ENCODE peak calls at places on chromosome 21, in five cellular contexts. M is H1, C is HepG2, R is HL-60, W is SK-N-SH. B is an unnamed sample.

GRCh38 chr21:34669149-34669879 is 520 bp downstream of the CLIC6 start:
- DNase-seq in M (peak), C (no peak), R (no peak), W (peak), B (no peak)

GRCh38 chr21:35382696-35383095 is 333.6 kb upstream of the RUNX1 start:
- DNase-seq in M (no peak), C (no peak), R (no peak), W (no peak), B (no peak)

GRCh38 chr21:17462276-17462981 is 50.4 kb upstream of the CXADR start:
- DNase-seq in M (no peak), C (peak), R (no peak), W (no peak), B (no peak)

GRCh38 chr21:42024261-42024877 is 14.2 kb upstream of the ZBTB21 start:
- DNase-seq in M (no peak), C (no peak), R (no peak), W (no peak), B (no peak)

GRCh38 chr21:39705849-39706248 is 39.1 kb upstream of the IGSF5 start:
- DNase-seq in M (no peak), C (no peak), R (no peak), W (no peak), B (no peak)

GRCh38 chr21:42535602-42536171 is 22.0 kb downstream of the SLC37A1 start:
- DNase-seq in M (no peak), C (no peak), R (no peak), W (no peak), B (no peak)

GRCh38 chr21:16037386-16037785 is 307.6 kb downstream of the USP25 start:
- DNase-seq in M (no peak), C (no peak), R (no peak), W (no peak), B (no peak)

GRCh38 chr21:35281946-35282345 is 232.8 kb upstream of the RUNX1 start:
- DNase-seq in M (no peak), C (no peak), R (no peak), W (no peak), B (no peak)

GRCh38 chr21:35102488-35103407 is 53.6 kb upstream of the RUNX1 start:
- DNase-seq in M (no peak), C (peak), R (peak), W (no peak), B (peak)

GRCh38 chr21:35257413-35257812 is 208.3 kb upstream of the RUNX1 start:
- DNase-seq in M (no peak), C (no peak), R (no peak), W (no peak), B (no peak)

GRCh38 chr21:34968414-34969333 is 80.4 kb downstream of the RUNX1 start:
- DNase-seq in M (no peak), C (peak), R (peak), W (no peak), B (no peak)

GRCh38 chr21:33025471-33026298 is at the start of gene OLIG2:
- DNase-seq in M (peak), C (no peak), R (peak), W (peak), B (peak)

GRCh38 chr21:41600961-41601572 is 93.1 kb upstream of the TMPRSS2 start:
- DNase-seq in M (no peak), C (no peak), R (no peak), W (no peak), B (no peak)

GRCh38 chr21:29849735-29850176 is 90.0 kb downstream of the GRIK1 start:
- DNase-seq in M (peak), C (peak), R (peak), W (peak), B (peak)

GRCh38 chr21:33871171-33871570 is 44.4 kb downstream of the ATP5PO start:
- DNase-seq in M (no peak), C (no peak), R (no peak), W (no peak), B (no peak)

GRCh38 chr21:41615613-41616012 is 107.7 kb upstream of the TMPRSS2 start:
- DNase-seq in M (no peak), C (no peak), R (no peak), W (no peak), B (no peak)

GRCh38 chr21:39840373-39841097 is 26.7 kb upstream of the PCP4 start:
- DNase-seq in M (no peak), C (no peak), R (no peak), W (no peak), B (no peak)

GRCh38 chr21:43574741-43575465 is 84.4 kb downstream of the HSF2BP start:
- DNase-seq in M (no peak), C (no peak), R (peak), W (no peak), B (no peak)
- TF ChIP-seq GABPA in M (no peak), C (no peak), R (no peak), W (no peak), B (no peak)

GRCh38 chr21:31397939-31398338 is 53.9 kb upstream of the TIAM1 start:
- DNase-seq in M (no peak), C (no peak), R (no peak), W (peak), B (no peak)
- TF ChIP-seq GABPA in M (no peak), C (no peak), R (no peak), W (no peak), B (no peak)

GRCh38 chr21:36676039-36676950 is 22.6 kb upstream of the SIM2 start:
- DNase-seq in M (no peak), C (no peak), R (no peak), W (no peak), B (no peak)
- TF ChIP-seq GABPA in M (no peak), C (no peak), R (no peak), W (no peak), B (no peak)

GRCh38 chr21:14993072-14993471 is 71.7 kb downstream of the NRIP1 start:
- DNase-seq in M (no peak), C (no peak), R (no peak), W (no peak), B (no peak)

GRCh38 chr21:15001113-15001512 is 63.7 kb downstream of the NRIP1 start:
- DNase-seq in M (no peak), C (no peak), R (no peak), W (no peak), B (no peak)

GRCh38 chr21:14991957-14992356 is 72.8 kb downstream of the NRIP1 start:
- DNase-seq in M (no peak), C (no peak), R (no peak), W (no peak), B (no peak)

GRCh38 chr21:15000076-15000475 is 64.7 kb downstream of the NRIP1 start:
- DNase-seq in M (no peak), C (no peak), R (no peak), W (no peak), B (no peak)

GRCh38 chr21:14995695-14996490 is 68.9 kb downstream of the NRIP1 start:
- DNase-seq in M (no peak), C (no peak), R (no peak), W (no peak), B (no peak)
- TF ChIP-seq GABPA in M (no peak), C (no peak), R (no peak), W (no peak), B (no peak)

DNA sequence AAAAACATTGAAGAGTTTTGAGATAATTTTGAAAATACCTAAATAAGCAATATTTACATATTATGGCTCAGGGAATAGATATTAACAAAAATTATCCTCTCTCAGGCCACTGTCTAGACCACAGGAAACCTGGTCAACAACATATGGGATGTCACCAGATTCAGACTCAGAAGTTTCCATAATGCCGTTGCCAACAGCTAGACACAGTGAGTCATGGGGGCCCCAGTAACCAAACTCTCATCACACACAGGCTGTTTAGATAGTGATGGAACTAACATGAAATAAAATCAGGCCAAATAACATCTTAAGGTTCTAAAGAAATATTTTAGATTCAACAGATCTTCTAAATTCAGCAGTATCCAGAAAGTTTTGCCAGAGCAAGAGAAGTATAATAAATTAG is 681.7 kb upstream of the ADAMTS5 start:
- DNase-seq in M (no peak), C (no peak), R (no peak), W (no peak), B (no peak)
- TF ChIP-seq GABPA in M (no peak), C (no peak), R (no peak), W (no peak), B (no peak)

DNA sequence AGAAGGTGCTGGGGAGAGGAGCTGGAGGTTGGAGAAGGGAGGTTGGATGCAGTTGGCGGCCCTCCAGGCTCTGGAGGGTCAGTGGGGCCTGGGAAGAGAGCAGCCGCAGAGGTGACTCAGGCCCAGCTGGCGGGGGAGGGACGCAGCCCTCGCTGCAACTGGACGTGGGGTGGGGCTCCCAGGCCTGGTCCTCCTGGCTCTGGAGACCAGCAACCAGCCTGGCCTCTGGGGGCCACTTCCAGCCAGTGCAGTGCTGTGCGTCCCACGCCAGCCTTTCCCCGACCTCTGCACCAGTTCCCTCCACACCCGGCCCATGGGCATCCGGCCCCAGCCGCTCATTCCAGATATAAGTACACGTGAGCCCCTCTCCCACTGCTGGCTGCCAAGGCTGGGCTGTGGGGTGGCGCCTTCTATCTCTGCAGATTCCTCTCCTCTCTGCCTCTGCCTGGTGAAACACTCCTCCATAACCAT is 38.0 kb upstream of the COL18A1 start:
- DNase-seq in M (no peak), C (peak), R (no peak), W (peak), B (peak)
- TF ChIP-seq GABPA in M (no peak), C (no peak), R (no peak), W (no peak), B (no peak)